ENCODE peak calls at places on chromosomes 4 and X, in eight cellular contexts. V is IMR-90; D is CD4-positive, alpha-beta memory T cell; O is activated naive CD8-positive, alpha-beta T cell treated with anti-CD3 and anti-CD28 coated beads for 36 hours; Z is RCC 7860; L is PC-3; K is amygdala; W is NCI-H1092 treated with DMSO at 0.1 percent for 48 hours. F is an unnamed sample.

GRCh38 chr4:112214397-112215264 is 17.0 kb upstream of the AP1AR start:
- DNase-seq in Z (peak), L (peak), O (no peak), V (peak), W (peak), K (no peak), D (peak), F (no peak)

GRCh38 chr4:101256222-101256621 is 91.1 kb downstream of the PPP3CA start:
- DNase-seq in D (no peak), O (no peak), Z (no peak), V (no peak), L (no peak), K (no peak), W (peak), F (no peak)

GRCh38 chrX:14641681-14642655 is 112.6 kb downstream of the GLRA2 start:
- DNase-seq in W (no peak), L (no peak), Z (no peak), O (no peak), K (no peak), D (no peak), V (no peak), F (no peak)

GRCh38 chr4:133058701-133059100 is 90.4 kb upstream of the PCDH10 start:
- DNase-seq in K (no peak), Z (no peak), L (no peak), W (no peak), V (no peak), D (no peak), O (no peak), F (no peak)

GRCh38 chrX:154431321-154431720 is 2.8 kb downstream of the ATP6AP1 start:
- DNase-seq in O (no peak), L (no peak), D (no peak), Z (no peak), K (no peak), V (no peak), W (no peak), F (no peak)

GRCh38 chrX:41720125-41720780 is 3.7 kb upstream of the GPR82 start:
- DNase-seq in W (no peak), Z (no peak), V (peak), D (peak), L (no peak), O (peak), K (no peak), F (peak)

GRCh38 chr4:5897674-5898073 is 4.8 kb upstream of the CRMP1 start:
- DNase-seq in L (no peak), V (no peak), K (no peak), W (no peak), D (no peak), Z (no peak), O (no peak), F (no peak)

GRCh38 chrX:136147320-136147901 is at the start of gene FHL1:
- DNase-seq in D (peak), L (peak), O (peak), W (no peak), K (peak), Z (no peak), V (peak), F (no peak)

GRCh38 chr4:41318839-41319530 is 62.3 kb downstream of the UCHL1 start:
- DNase-seq in W (no peak), D (no peak), L (peak), Z (peak), V (no peak), O (no peak), K (no peak), F (no peak)

GRCh38 chr4:96326846-96327245 is 487.0 kb downstream of the PDHA2 start:
- DNase-seq in D (no peak), W (no peak), V (no peak), Z (no peak), O (no peak), L (peak), K (no peak), F (no peak)

GRCh38 chr4:15901996-15902395 is 36.5 kb downstream of the FGFBP1 start:
- DNase-seq in V (no peak), K (no peak), O (no peak), L (no peak), D (no peak), W (no peak), Z (no peak), F (peak)

F was measured in GM12865.